ENCODE peak calls at places on chromosome 20, in nine cellular contexts. P is heart left ventricle; B is CD8-positive, alpha-beta T cell; J is H9; R is testis; E is Peyer's patch; T is stomach; C is psoas muscle; Q is CD4-positive, alpha-beta memory T cell. S is an unnamed sample. For H3K27me3 and H3K4me1, the result is how much of the 10 kb centered on the place peaks cover.

GRCh38 chr20:24580855-24581254 is 111.4 kb downstream of the SYNDIG1 start:
- DNase-seq in P (no peak), B (no peak), J (no peak), R (no peak), E (no peak), T (no peak), C (no peak), Q (no peak), S (no peak)

GRCh38 chr20:31680286-31681127 is 42.2 kb downstream of the BCL2L1 start:
- DNase-seq in P (no peak), B (no peak), J (no peak), R (no peak), E (no peak), T (no peak), C (no peak), Q (no peak), S (no peak)

GRCh38 chr20:24765316-24766142 is 183.5 kb upstream of the CST7 start:
- DNase-seq in P (no peak), B (no peak), J (peak), R (peak), E (peak), T (peak), C (no peak), Q (no peak), S (no peak)

GRCh38 chr20:51631011-51631950 is 88.8 kb upstream of the NFATC2 start:
- DNase-seq in P (peak), B (no peak), J (no peak), R (peak), E (peak), T (no peak), C (peak), Q (no peak), S (no peak)

GRCh38 chr20:3380228-3381070 is 27.0 kb downstream of the DNAAF9 start:
- DNase-seq in P (no peak), B (no peak), J (no peak), R (peak), E (no peak), T (no peak), C (no peak), Q (no peak), S (no peak)

GRCh38 chr20:34364013-34364382 is 925 bp downstream of the ITCH start:
- DNase-seq in P (no peak), B (no peak), J (no peak), R (peak), E (no peak), T (no peak), C (no peak), Q (peak), S (no peak)

GRCh38 chr20:43849496-43850197 is 65.0 kb upstream of the TOX2 start:
- DNase-seq in P (no peak), B (no peak), J (no peak), R (peak), E (no peak), T (no peak), C (peak), Q (no peak), S (no peak)

GRCh38 chr20:13299401-13299800 is 78.3 kb downstream of the ISM1 start:
- DNase-seq in P (no peak), B (no peak), J (no peak), R (no peak), E (no peak), T (no peak), C (no peak), Q (no peak), S (no peak)

GRCh38 chr20:41268402-41268801 is 49.1 kb downstream of the ZHX3 start:
- DNase-seq in P (no peak), B (no peak), J (no peak), R (no peak), E (no peak), T (no peak), C (no peak), Q (no peak), S (no peak)

GRCh38 chr20:21089421-21089820 is 16.7 kb downstream of the LINC00237 start:
- DNase-seq in P (no peak), B (no peak), J (no peak), R (no peak), E (no peak), T (no peak), C (no peak), Q (no peak), S (no peak)

GRCh38 chr20:63457737-63458136 is 14.7 kb downstream of the KCNQ2 start:
- DNase-seq in P (peak), B (no peak), J (no peak), R (no peak), E (no peak), T (peak), C (no peak), Q (no peak), S (no peak)

GRCh38 chr20:36645353-36645752 is 643 bp downstream of the SLA2 start:
- DNase-seq in P (no peak), B (no peak), J (no peak), R (no peak), E (no peak), T (no peak), C (no peak), Q (no peak), S (no peak)

GRCh38 chr20:2846698-2847097 is 6.2 kb downstream of the VPS16 start:
- DNase-seq in P (no peak), B (no peak), J (no peak), R (no peak), E (no peak), T (no peak), C (no peak), Q (no peak), S (no peak)

GRCh38 chr20:21102252-21102609 is 3.9 kb downstream of the LINC00237 start:
- DNase-seq in P (no peak), B (no peak), J (peak), R (peak), E (peak), T (no peak), C (no peak), Q (peak), S (peak)

GRCh38 chr20:63025534-63026331 is 19.0 kb upstream of the BHLHE23 start:
- DNase-seq in P (no peak), B (peak), J (peak), R (peak), E (no peak), T (no peak), C (peak), Q (peak), S (peak)

GRCh38 chr20:7770578-7770977 is 169.7 kb downstream of the HAO1 start:
- DNase-seq in P (peak), B (no peak), J (no peak), R (no peak), E (no peak), T (no peak), C (no peak), Q (no peak), S (no peak)

DNA sequence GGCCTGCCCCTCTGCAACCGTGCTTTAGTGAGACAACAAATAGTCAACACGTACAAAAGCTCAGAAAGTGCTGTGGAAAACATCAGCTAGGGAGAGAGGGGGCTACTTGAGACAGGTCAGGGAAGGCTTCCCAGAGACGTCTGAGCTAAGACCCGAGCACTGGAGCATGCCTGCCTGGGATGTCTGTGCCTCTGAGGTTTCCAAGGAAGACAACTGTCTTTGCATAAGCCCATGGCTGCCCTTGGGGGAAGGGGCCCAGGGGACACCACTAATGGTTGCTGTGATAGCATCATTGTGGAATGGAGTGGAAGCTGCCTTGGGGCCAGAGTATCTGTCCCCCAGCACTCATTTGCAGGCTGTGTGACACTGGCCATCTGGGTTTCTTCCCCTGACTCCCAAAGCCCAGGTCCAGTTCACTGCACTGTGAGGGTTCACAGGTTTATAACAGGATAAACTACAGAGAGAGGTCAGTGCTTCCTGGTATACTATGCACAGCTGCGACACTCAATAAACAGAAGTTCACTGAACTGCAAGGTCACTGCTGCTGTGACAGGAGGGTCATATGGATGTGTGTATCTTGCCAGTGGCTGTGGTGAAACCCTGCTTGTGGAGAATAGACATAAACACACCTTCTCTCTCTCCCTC is 1.5 kb upstream of the ARFGEF2 start:
- DNase-seq in P (no peak), B (no peak), J (no peak), R (no peak), E (peak), T (no peak), C (no peak), Q (no peak), S (no peak)
- H3K27ac ChIP-seq in P (no peak), B (no peak), J (no peak), R (no peak), E (peak), T (peak), C (no peak), Q (no peak), S (no peak)

GRCh38 chr20:46172961-46173536 is 54.9 kb downstream of the CD40 start:
- DNase-seq in P (no peak), B (no peak), J (no peak), R (no peak), E (no peak), T (no peak), C (no peak), Q (no peak), S (no peak)
- H3K27me3 ChIP-seq in P (under half), B (under half), J (under half), R (under half), E (under half), T (half or more), C (under half), Q (under half), S (half or more)

GRCh38 chr20:16661738-16662137 is 68.1 kb upstream of the SNRPB2 start:
- DNase-seq in P (no peak), B (no peak), J (no peak), R (no peak), E (no peak), T (no peak), C (peak), Q (no peak), S (no peak)
- H3K4me1 ChIP-seq in P (under half), B (under half), J (under half), R (under half), E (under half), T (under half), C (under half), Q (under half), S (under half)

DNA sequence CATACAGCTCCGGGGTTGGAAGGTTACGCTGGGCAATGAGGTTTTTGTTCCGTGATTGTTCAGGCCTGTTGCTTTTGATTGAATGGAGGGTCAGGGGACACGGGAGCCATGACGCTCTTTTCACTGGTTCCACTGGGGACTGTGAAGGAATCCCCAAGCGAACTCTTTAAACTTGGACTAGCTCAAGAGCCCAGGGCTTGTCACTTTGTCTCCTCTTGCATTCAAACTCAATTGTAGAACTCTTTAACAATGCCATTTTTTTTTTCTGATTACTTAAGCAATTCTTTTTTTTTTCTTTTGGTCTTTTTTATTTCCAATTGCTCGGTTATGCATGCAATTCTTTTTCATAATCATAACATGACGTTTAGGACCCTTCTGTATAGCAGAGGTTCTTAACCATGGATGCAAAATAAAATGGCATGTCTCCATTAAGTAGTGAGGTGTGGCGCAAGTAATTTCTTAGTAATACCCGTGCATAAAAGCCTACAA is 402 bp upstream of the BFSP1 start:
- DNase-seq in P (no peak), B (no peak), J (no peak), R (no peak), E (no peak), T (no peak), C (no peak), Q (no peak), S (no peak)
- H3K27ac ChIP-seq in P (peak), B (no peak), J (no peak), R (peak), E (peak), T (peak), C (peak), Q (peak), S (peak)

GRCh38 chr20:57938158-57939108 is 228.6 kb upstream of the PMEPA1 start:
- DNase-seq in P (peak), B (no peak), J (no peak), R (no peak), E (no peak), T (no peak), C (no peak), Q (no peak), S (no peak)
- H3K27me3 ChIP-seq in P (under half), B (under half), J (under half), R (under half), E (under half), T (under half), C (under half), Q (under half), S (under half)

GRCh38 chr20:11140359-11140758 is 466.6 kb upstream of the JAG1 start:
- DNase-seq in P (no peak), B (no peak), J (no peak), R (no peak), E (no peak), T (no peak), C (no peak), Q (no peak), S (no peak)

GRCh38 chr20:11144114-11144513 is 470.3 kb upstream of the JAG1 start:
- DNase-seq in P (no peak), B (no peak), J (no peak), R (no peak), E (no peak), T (no peak), C (no peak), Q (no peak), S (no peak)

DNA sequence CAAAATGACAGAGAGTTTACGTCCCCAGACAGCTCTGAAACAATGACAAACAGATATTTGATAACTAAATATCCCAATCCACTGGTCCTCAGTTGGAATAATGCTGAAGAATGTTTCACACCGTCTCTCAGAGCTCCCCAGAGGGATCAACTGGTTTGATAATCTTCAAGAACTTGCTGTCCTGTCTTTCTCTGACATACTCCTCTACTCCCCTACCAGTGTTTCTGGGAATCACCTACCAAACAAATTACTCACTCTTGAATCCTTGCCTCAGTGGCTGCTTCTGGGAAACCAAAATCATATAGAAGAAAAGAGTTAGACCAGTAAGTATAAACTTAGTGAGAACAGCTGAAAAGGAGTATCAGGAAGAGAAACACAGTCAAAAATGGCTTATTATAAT is 469.7 kb upstream of the JAG1 start:
- DNase-seq in P (no peak), B (no peak), J (no peak), R (no peak), E (no peak), T (no peak), C (no peak), Q (no peak), S (no peak)
- H3K4me1 ChIP-seq in P (under half), B (under half), J (under half), R (under half), E (under half), T (under half), C (under half), Q (under half), S (under half)

GRCh38 chr20:1535420-1536175 is 21.9 kb downstream of the SIRPD start:
- DNase-seq in P (no peak), B (no peak), J (no peak), R (no peak), E (peak), T (no peak), C (no peak), Q (no peak), S (peak)
- H3K27ac ChIP-seq in P (no peak), B (no peak), J (no peak), R (no peak), E (no peak), T (no peak), C (no peak), Q (no peak), S (peak)

DNA sequence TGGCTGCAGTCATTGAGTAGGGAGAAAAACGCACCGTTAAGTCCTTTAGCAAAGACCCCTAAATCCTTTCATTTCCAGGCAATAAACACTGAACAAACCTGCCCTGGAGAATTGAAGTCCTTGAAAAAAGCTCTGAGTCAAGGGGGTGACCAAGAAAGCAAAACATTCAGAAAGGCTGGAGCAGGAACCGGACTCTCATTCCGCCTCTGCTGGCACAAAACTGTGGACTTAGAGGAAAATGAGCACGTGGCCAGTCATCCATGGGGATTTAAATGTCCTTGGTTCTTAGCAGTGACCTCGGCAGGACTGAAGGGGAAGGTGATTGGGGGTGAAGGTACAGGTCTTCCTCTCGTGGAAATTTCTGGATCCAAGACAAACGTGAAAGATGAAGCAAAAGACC is 103.0 kb downstream of the CDH4 start:
- DNase-seq in P (no peak), B (no peak), J (no peak), R (peak), E (no peak), T (no peak), C (no peak), Q (no peak), S (no peak)
- H3K27me3 ChIP-seq in P (under half), B (under half), J (under half), R (under half), E (under half), T (under half), C (under half), Q (under half), S (under half)